ENCODE peak calls at places on chromosomes 12 and 14, in six cellular contexts. One of them, this sample, is unnamed.
A peak's percentile ranks its signal among the peaks of the same experiment; 100 is the strongest.

GRCh38 chr12:21989819-21990412 is 48.7 kb upstream of the ABCC9 start:
- DNase-seq in lower leg skin: no peak
- DNase-seq in left ventricle myocardium inferior: no peak
- DNase-seq in tibial artery: no peak
- DNase-seq in activated gamma-delta T cell treated with anti-CD3 and anti-CD28 coated beads, Interleukin-2, amount 50 U/mL, for 16 hours: no peak
- DNase-seq in fibroblast of mammary gland: peak; percentile 62
- DNase-seq in this sample: no peak

GRCh38 chr12:48936379-48936979 is 11.2 kb upstream of the FKBP11 start:
- DNase-seq in lower leg skin: peak; percentile 49
- DNase-seq in fibroblast of mammary gland: peak; percentile 74
- DNase-seq in activated gamma-delta T cell treated with anti-CD3 and anti-CD28 coated beads, Interleukin-2, amount 50 U/mL, for 16 hours: peak; percentile 85
- DNase-seq in tibial artery: peak; percentile 76
- DNase-seq in left ventricle myocardium inferior: peak; percentile 62
- DNase-seq in this sample: no peak

GRCh38 chr14:78764240-78764639 is 594.1 kb downstream of the NRXN3 start:
- DNase-seq in fibroblast of mammary gland: peak; percentile 69
- DNase-seq in left ventricle myocardium inferior: no peak
- DNase-seq in tibial artery: no peak
- DNase-seq in activated gamma-delta T cell treated with anti-CD3 and anti-CD28 coated beads, Interleukin-2, amount 50 U/mL, for 16 hours: no peak
- DNase-seq in lower leg skin: no peak
- DNase-seq in this sample: no peak

GRCh38 chr14:103846569-103847438 is 571 bp downstream of the PPP1R13B start:
- DNase-seq in lower leg skin: no peak
- DNase-seq in left ventricle myocardium inferior: peak; percentile 57
- DNase-seq in activated gamma-delta T cell treated with anti-CD3 and anti-CD28 coated beads, Interleukin-2, amount 50 U/mL, for 16 hours: no peak
- DNase-seq in fibroblast of mammary gland: no peak
- DNase-seq in tibial artery: peak; percentile 73
- DNase-seq in this sample: no peak

GRCh38 chr14:47207636-47208035 is 467.8 kb downstream of the MDGA2 start:
- DNase-seq in fibroblast of mammary gland: peak; percentile 2
- DNase-seq in tibial artery: no peak
- DNase-seq in lower leg skin: no peak
- DNase-seq in activated gamma-delta T cell treated with anti-CD3 and anti-CD28 coated beads, Interleukin-2, amount 50 U/mL, for 16 hours: no peak
- DNase-seq in left ventricle myocardium inferior: no peak
- DNase-seq in this sample: no peak

GRCh38 chr12:115752151-115752550 is 525.3 kb downstream of the MED13L start:
- DNase-seq in left ventricle myocardium inferior: no peak
- DNase-seq in lower leg skin: no peak
- DNase-seq in fibroblast of mammary gland: peak; percentile 61
- DNase-seq in activated gamma-delta T cell treated with anti-CD3 and anti-CD28 coated beads, Interleukin-2, amount 50 U/mL, for 16 hours: no peak
- DNase-seq in tibial artery: no peak
- DNase-seq in this sample: no peak

GRCh38 chr12:131089526-131090253 is 136.0 kb downstream of the ADGRD1 start:
- DNase-seq in fibroblast of mammary gland: no peak
- DNase-seq in lower leg skin: no peak
- DNase-seq in left ventricle myocardium inferior: no peak
- DNase-seq in tibial artery: peak; percentile 50
- DNase-seq in activated gamma-delta T cell treated with anti-CD3 and anti-CD28 coated beads, Interleukin-2, amount 50 U/mL, for 16 hours: no peak
- DNase-seq in this sample: no peak

GRCh38 chr12:118053071-118053985 is 7.7 kb downstream of the WSB2 start:
- DNase-seq in fibroblast of mammary gland: no peak
- DNase-seq in activated gamma-delta T cell treated with anti-CD3 and anti-CD28 coated beads, Interleukin-2, amount 50 U/mL, for 16 hours: no peak
- DNase-seq in left ventricle myocardium inferior: no peak
- DNase-seq in lower leg skin: no peak
- DNase-seq in tibial artery: no peak
- DNase-seq in this sample: no peak

GRCh38 chr14:64704743-64705405 is 650 bp downstream of the PLEKHG3 start:
- DNase-seq in tibial artery: peak; percentile 72
- DNase-seq in left ventricle myocardium inferior: no peak
- DNase-seq in lower leg skin: no peak
- DNase-seq in activated gamma-delta T cell treated with anti-CD3 and anti-CD28 coated beads, Interleukin-2, amount 50 U/mL, for 16 hours: no peak
- DNase-seq in fibroblast of mammary gland: no peak
- DNase-seq in this sample: peak; percentile 74

GRCh38 chr12:14955876-14956811 is 5.3 kb downstream of the ARHGDIB start:
- DNase-seq in left ventricle myocardium inferior: no peak
- DNase-seq in activated gamma-delta T cell treated with anti-CD3 and anti-CD28 coated beads, Interleukin-2, amount 50 U/mL, for 16 hours: no peak
- DNase-seq in fibroblast of mammary gland: no peak
- DNase-seq in lower leg skin: no peak
- DNase-seq in tibial artery: no peak
- DNase-seq in this sample: no peak

GRCh38 chr14:66009104-66009503 is 477.1 kb upstream of the CCDC196 start:
- DNase-seq in fibroblast of mammary gland: peak; percentile 73
- DNase-seq in tibial artery: no peak
- DNase-seq in activated gamma-delta T cell treated with anti-CD3 and anti-CD28 coated beads, Interleukin-2, amount 50 U/mL, for 16 hours: no peak
- DNase-seq in left ventricle myocardium inferior: no peak
- DNase-seq in lower leg skin: no peak
- DNase-seq in this sample: no peak

GRCh38 chr14:24051789-24052655 is at the start of gene CARMIL3:
- DNase-seq in tibial artery: peak; percentile 74
- DNase-seq in lower leg skin: no peak
- DNase-seq in fibroblast of mammary gland: peak; percentile 16
- DNase-seq in left ventricle myocardium inferior: peak; percentile 52
- DNase-seq in activated gamma-delta T cell treated with anti-CD3 and anti-CD28 coated beads, Interleukin-2, amount 50 U/mL, for 16 hours: peak; percentile 36
- DNase-seq in this sample: no peak

GRCh38 chr12:2691001-2691339 is 103.8 kb upstream of the FKBP4 start:
- DNase-seq in tibial artery: no peak
- DNase-seq in left ventricle myocardium inferior: no peak
- DNase-seq in fibroblast of mammary gland: peak; percentile 31
- DNase-seq in lower leg skin: no peak
- DNase-seq in activated gamma-delta T cell treated with anti-CD3 and anti-CD28 coated beads, Interleukin-2, amount 50 U/mL, for 16 hours: peak; percentile 48
- DNase-seq in this sample: no peak

GRCh38 chr14:56181666-56182065 is 63.5 kb downstream of the PELI2 start:
- DNase-seq in lower leg skin: no peak
- DNase-seq in fibroblast of mammary gland: no peak
- DNase-seq in activated gamma-delta T cell treated with anti-CD3 and anti-CD28 coated beads, Interleukin-2, amount 50 U/mL, for 16 hours: no peak
- DNase-seq in tibial artery: no peak
- DNase-seq in left ventricle myocardium inferior: no peak
- DNase-seq in this sample: no peak

GRCh38 chr12:97404549-97404948 is 58.1 kb upstream of the RMST start:
- DNase-seq in lower leg skin: no peak
- DNase-seq in left ventricle myocardium inferior: no peak
- DNase-seq in tibial artery: no peak
- DNase-seq in activated gamma-delta T cell treated with anti-CD3 and anti-CD28 coated beads, Interleukin-2, amount 50 U/mL, for 16 hours: no peak
- DNase-seq in fibroblast of mammary gland: peak; percentile 25
- DNase-seq in this sample: no peak

GRCh38 chr12:96850676-96851075 is 56.4 kb upstream of the NEDD1 start:
- DNase-seq in activated gamma-delta T cell treated with anti-CD3 and anti-CD28 coated beads, Interleukin-2, amount 50 U/mL, for 16 hours: no peak
- DNase-seq in left ventricle myocardium inferior: no peak
- DNase-seq in fibroblast of mammary gland: no peak
- DNase-seq in lower leg skin: no peak
- DNase-seq in tibial artery: no peak
- DNase-seq in this sample: no peak

GRCh38 chr12:25041006-25041741 is 92.3 kb upstream of the BCAT1 start:
- DNase-seq in left ventricle myocardium inferior: no peak
- DNase-seq in activated gamma-delta T cell treated with anti-CD3 and anti-CD28 coated beads, Interleukin-2, amount 50 U/mL, for 16 hours: no peak
- DNase-seq in tibial artery: no peak
- DNase-seq in lower leg skin: no peak
- DNase-seq in fibroblast of mammary gland: peak; percentile 13
- DNase-seq in this sample: no peak

GRCh38 chr14:95597784-95598204 is 62.9 kb downstream of the GLRX5 start:
- DNase-seq in lower leg skin: no peak
- DNase-seq in fibroblast of mammary gland: peak; percentile 72
- DNase-seq in activated gamma-delta T cell treated with anti-CD3 and anti-CD28 coated beads, Interleukin-2, amount 50 U/mL, for 16 hours: no peak
- DNase-seq in left ventricle myocardium inferior: no peak
- DNase-seq in tibial artery: no peak
- DNase-seq in this sample: no peak

GRCh38 chr12:93857279-93857894 is 180.2 kb downstream of the CRADD start:
- DNase-seq in fibroblast of mammary gland: peak; percentile 84
- DNase-seq in activated gamma-delta T cell treated with anti-CD3 and anti-CD28 coated beads, Interleukin-2, amount 50 U/mL, for 16 hours: no peak
- DNase-seq in left ventricle myocardium inferior: no peak
- DNase-seq in lower leg skin: no peak
- DNase-seq in tibial artery: no peak
- DNase-seq in this sample: no peak

GRCh38 chr12:6507102-6507998 is 13.4 kb downstream of the NCAPD2 start:
- DNase-seq in tibial artery: no peak
- DNase-seq in left ventricle myocardium inferior: no peak
- DNase-seq in fibroblast of mammary gland: no peak
- DNase-seq in lower leg skin: no peak
- DNase-seq in activated gamma-delta T cell treated with anti-CD3 and anti-CD28 coated beads, Interleukin-2, amount 50 U/mL, for 16 hours: no peak
- DNase-seq in this sample: no peak

GRCh38 chr12:132218915-132219314 is 74.7 kb downstream of the NOC4L start:
- DNase-seq in left ventricle myocardium inferior: no peak
- DNase-seq in lower leg skin: no peak
- DNase-seq in fibroblast of mammary gland: no peak
- DNase-seq in activated gamma-delta T cell treated with anti-CD3 and anti-CD28 coated beads, Interleukin-2, amount 50 U/mL, for 16 hours: peak; percentile 13
- DNase-seq in tibial artery: no peak
- DNase-seq in this sample: no peak

GRCh38 chr14:59301354-59301753 is 112.9 kb downstream of the DAAM1 start:
- DNase-seq in left ventricle myocardium inferior: no peak
- DNase-seq in fibroblast of mammary gland: no peak
- DNase-seq in tibial artery: no peak
- DNase-seq in lower leg skin: no peak
- DNase-seq in activated gamma-delta T cell treated with anti-CD3 and anti-CD28 coated beads, Interleukin-2, amount 50 U/mL, for 16 hours: no peak
- DNase-seq in this sample: no peak

GRCh38 chr14:79424462-79424861 is 786.8 kb downstream of the DIO2 start:
- DNase-seq in activated gamma-delta T cell treated with anti-CD3 and anti-CD28 coated beads, Interleukin-2, amount 50 U/mL, for 16 hours: no peak
- DNase-seq in lower leg skin: no peak
- DNase-seq in tibial artery: no peak
- DNase-seq in fibroblast of mammary gland: peak; percentile 40
- DNase-seq in left ventricle myocardium inferior: no peak
- DNase-seq in this sample: no peak

GRCh38 chr14:31934767-31935266 is 142.3 kb upstream of the ARHGAP5 start:
- DNase-seq in left ventricle myocardium inferior: peak; percentile 26
- DNase-seq in tibial artery: no peak
- DNase-seq in fibroblast of mammary gland: peak; percentile 64
- DNase-seq in lower leg skin: peak; percentile 29
- DNase-seq in activated gamma-delta T cell treated with anti-CD3 and anti-CD28 coated beads, Interleukin-2, amount 50 U/mL, for 16 hours: no peak
- DNase-seq in this sample: no peak

GRCh38 chr12:124740691-124741137 is 123.0 kb downstream of the SCARB1 start:
- DNase-seq in fibroblast of mammary gland: peak; percentile 49
- DNase-seq in tibial artery: peak; percentile 84
- DNase-seq in activated gamma-delta T cell treated with anti-CD3 and anti-CD28 coated beads, Interleukin-2, amount 50 U/mL, for 16 hours: no peak
- DNase-seq in lower leg skin: no peak
- DNase-seq in left ventricle myocardium inferior: no peak
- DNase-seq in this sample: no peak